ENCODE peak calls at places on chromosomes 3 and 15, in five cellular contexts. I, G, V, T and D are unnamed samples.
A peak's percentile ranks its signal among the peaks of the same experiment; 100 is the strongest.

GRCh38 chr3:16316847-16317560 is 52.0 kb downstream of the OXNAD1 start:
- DNase-seq in V (no peak), G (no peak), T (no peak), I (no peak), D (no peak)

GRCh38 chr3:48997714-48998637 is 7.9 kb downstream of the P4HTM start:
- DNase-seq in V (no peak), G (no peak), T (peak; percentile 35), I (no peak), D (no peak)

GRCh38 chr15:58696740-58697139 is 52.8 kb downstream of the ADAM10 start:
- DNase-seq in V (no peak), I (no peak), G (no peak), T (no peak), D (no peak)

GRCh38 chr15:44711356-44712107 is at the start of gene B2M:
- DNase-seq in T (peak; percentile 92), G (peak; percentile 97), V (peak; percentile 93), I (peak; percentile 93), D (peak; percentile 83)

GRCh38 chr15:52670087-52670486 is 9.1 kb downstream of the ATOSA start:
- DNase-seq in I (no peak), V (no peak), G (no peak), T (no peak), D (no peak)

GRCh38 chr15:62164500-62165028 is 521 bp downstream of the C2CD4B start:
- DNase-seq in T (no peak), I (no peak), G (peak; percentile 27), V (no peak), D (no peak)

GRCh38 chr3:33331414-33331813 is 54.2 kb downstream of the FBXL2 start:
- DNase-seq in T (no peak), I (no peak), G (no peak), V (no peak), D (no peak)

GRCh38 chr3:177300039-177300833 is 103.0 kb upstream of the TBL1XR1 start:
- DNase-seq in G (no peak), I (peak; percentile 67), V (no peak), T (no peak), D (peak; percentile 38)

GRCh38 chr3:112109313-112109712 is 23.1 kb downstream of the C3orf52 start:
- DNase-seq in T (no peak), I (no peak), V (no peak), G (no peak), D (no peak)

GRCh38 chr15:101647251-101647650 is 4.9 kb downstream of the TM2D3 start:
- DNase-seq in I (no peak), G (no peak), V (no peak), T (no peak), D (no peak)

GRCh38 chr3:27138562-27138961 is 230.6 kb downstream of the NEK10 start:
- DNase-seq in G (no peak), V (no peak), I (no peak), T (no peak), D (no peak)

GRCh38 chr3:76661527-76662250 is 378.2 kb upstream of the ROBO2 start:
- DNase-seq in V (no peak), T (no peak), G (no peak), I (no peak), D (no peak)